ENCODE peak calls at places on chromosomes 11 and 22, in nine cellular contexts. G, N, O, V, P, F, D, K and W are unnamed samples. For H3K36me3, the result is how much of the 10 kb centered on the place peaks cover.

GRCh38 chr11:16356057-16356750 is at the start of gene SOX6:
- DNase-seq in V (peak), N (no peak), F (no peak), O (no peak), G (peak), K (no peak), D (peak), P (peak), W (no peak)

GRCh38 chr22:17114958-17115235 is 6.3 kb downstream of the TMEM121B start:
- DNase-seq in P (no peak), V (no peak), O (no peak), N (no peak), F (no peak), G (no peak), K (no peak), D (no peak), W (no peak)

GRCh38 chr11:57543601-57544000 is 6.2 kb downstream of the SMTNL1 start:
- DNase-seq in K (no peak), F (no peak), G (no peak), D (no peak), O (no peak), P (no peak), V (no peak), N (no peak), W (no peak)

GRCh38 chr11:3006505-3007260 is 14.6 kb upstream of the NAP1L4 start:
- DNase-seq in F (no peak), V (no peak), P (no peak), D (no peak), G (peak), N (peak), K (no peak), O (peak), W (no peak)

GRCh38 chr11:57116654-57117053 is 65.1 kb upstream of the LRRC55 start:
- DNase-seq in K (peak), N (no peak), O (no peak), F (no peak), V (peak), P (no peak), D (peak), G (peak), W (peak)

GRCh38 chr11:36292311-36292722 is 3.1 kb upstream of the COMMD9 start:
- DNase-seq in N (no peak), G (peak), P (no peak), K (no peak), V (no peak), O (no peak), F (no peak), D (peak), W (peak)

GRCh38 chr11:46260161-46260560 is 17.3 kb upstream of the CREB3L1 start:
- DNase-seq in K (no peak), G (no peak), F (no peak), D (no peak), O (no peak), V (no peak), N (no peak), P (no peak), W (no peak)

GRCh38 chr22:17214416-17215043 is 4.7 kb downstream of the ADA2 start:
- DNase-seq in K (no peak), O (no peak), N (no peak), D (no peak), P (no peak), V (no peak), G (no peak), F (no peak), W (no peak)

GRCh38 chr11:33068611-33069340 is 29.4 kb downstream of the TCP11L1 start:
- DNase-seq in K (no peak), O (no peak), F (no peak), D (no peak), N (no peak), G (peak), P (no peak), V (no peak), W (no peak)

GRCh38 chr22:30617819-30618218 is 10.8 kb downstream of the TCN2 start:
- DNase-seq in F (no peak), V (no peak), N (no peak), K (no peak), P (no peak), O (no peak), G (no peak), D (no peak), W (no peak)

GRCh38 chr11:128535468-128536457 is 51.6 kb downstream of the ETS1 start:
- DNase-seq in O (no peak), G (no peak), V (no peak), D (no peak), F (no peak), P (no peak), N (no peak), K (no peak), W (no peak)

GRCh38 chr11:17572791-17573460 is 25.9 kb downstream of the OTOG start:
- DNase-seq in P (no peak), G (no peak), N (no peak), O (no peak), K (no peak), D (no peak), F (no peak), V (no peak), W (no peak)

GRCh38 chr11:30914143-30914762 is 328.1 kb upstream of the MPPED2 start:
- DNase-seq in G (peak), K (peak), F (no peak), V (peak), N (no peak), D (peak), O (no peak), P (peak), W (peak)

GRCh38 chr11:46050065-46050464 is 71.2 kb downstream of the PHF21A start:
- DNase-seq in N (no peak), P (peak), F (no peak), K (no peak), V (peak), G (peak), O (peak), D (peak), W (no peak)

GRCh38 chr11:3880724-3881123 is 25.3 kb downstream of the STIM1 start:
- DNase-seq in F (no peak), P (no peak), K (no peak), G (no peak), D (no peak), V (peak), O (no peak), N (no peak), W (no peak)

GRCh38 chr22:23849009-23850006 is 8.4 kb upstream of the SLC2A11 start:
- DNase-seq in N (peak), V (peak), K (peak), O (peak), G (peak), P (peak), F (peak), D (peak), W (no peak)

GRCh38 chr11:75492181-75492820 is 33.4 kb downstream of the GDPD5 start:
- DNase-seq in V (no peak), F (peak), N (peak), G (peak), K (no peak), P (no peak), D (no peak), O (no peak), W (no peak)

GRCh38 chr11:111851636-111852035 is 19.7 kb downstream of the ALG9 start:
- DNase-seq in V (no peak), G (no peak), N (no peak), O (no peak), P (no peak), F (no peak), K (no peak), D (peak), W (no peak)

GRCh38 chr22:27654536-27655445 is 146.8 kb downstream of the MN1 start:
- DNase-seq in P (no peak), N (no peak), O (no peak), G (peak), K (no peak), D (peak), V (no peak), F (no peak), W (no peak)

GRCh38 chr11:37858398-37858797 is 1260.4 kb upstream of the RAG2 start:
- DNase-seq in D (no peak), V (no peak), N (no peak), O (no peak), F (no peak), P (no peak), K (no peak), G (no peak), W (no peak)

GRCh38 chr11:9072790-9073189 is 18.6 kb downstream of the SCUBE2 start:
- DNase-seq in V (no peak), O (no peak), F (no peak), D (no peak), K (no peak), G (no peak), N (no peak), P (no peak), W (no peak)

GRCh38 chr11:64924910-64925284 is 408 bp downstream of the PPP2R5B start:
- DNase-seq in O (no peak), F (no peak), G (no peak), P (no peak), K (no peak), V (no peak), D (peak), N (no peak), W (no peak)

GRCh38 chr11:2483426-2483825 is 38.6 kb downstream of the KCNQ1 start:
- DNase-seq in K (no peak), F (no peak), N (no peak), O (no peak), D (no peak), P (no peak), V (no peak), G (no peak), W (no peak)

GRCh38 chr22:45529097-45529496 is 26.4 kb downstream of the FBLN1 start:
- DNase-seq in V (no peak), D (no peak), G (no peak), P (no peak), K (no peak), F (no peak), O (no peak), N (no peak), W (no peak)

GRCh38 chr11:120203626-120204025 is 7.2 kb upstream of the OAF start:
- DNase-seq in K (no peak), N (no peak), G (no peak), D (no peak), F (no peak), O (no peak), P (no peak), V (no peak), W (no peak)

GRCh38 chr11:76680517-76681425 is 10.2 kb upstream of the LRRC32 start:
- DNase-seq in D (peak), G (peak), P (peak), N (peak), F (no peak), K (peak), V (peak), O (peak), W (peak)

GRCh38 chr11:116930177-116930576 is 92.8 kb upstream of the APOA1 start:
- DNase-seq in V (peak), O (no peak), P (no peak), N (peak), D (no peak), F (peak), K (no peak), G (peak), W (peak)

GRCh38 chr11:128448487-128448886 is 138.9 kb downstream of the ETS1 start:
- DNase-seq in F (no peak), O (no peak), G (peak), P (no peak), K (no peak), D (no peak), N (peak), V (peak), W (no peak)

GRCh38 chr11:117170210-117170609 is 8.3 kb upstream of the SIDT2 start:
- DNase-seq in P (no peak), G (no peak), F (no peak), O (no peak), V (no peak), D (no peak), K (no peak), N (no peak), W (no peak)

GRCh38 chr11:128476729-128477128 is 110.6 kb downstream of the ETS1 start:
- DNase-seq in V (peak), G (peak), N (peak), O (peak), K (no peak), D (no peak), F (peak), P (no peak), W (no peak)

GRCh38 chr22:23565942-23566715 is 14.0 kb downstream of the IGLL1 start:
- DNase-seq in V (no peak), F (no peak), G (peak), N (no peak), P (no peak), O (no peak), D (peak), K (no peak), W (no peak)

DNA sequence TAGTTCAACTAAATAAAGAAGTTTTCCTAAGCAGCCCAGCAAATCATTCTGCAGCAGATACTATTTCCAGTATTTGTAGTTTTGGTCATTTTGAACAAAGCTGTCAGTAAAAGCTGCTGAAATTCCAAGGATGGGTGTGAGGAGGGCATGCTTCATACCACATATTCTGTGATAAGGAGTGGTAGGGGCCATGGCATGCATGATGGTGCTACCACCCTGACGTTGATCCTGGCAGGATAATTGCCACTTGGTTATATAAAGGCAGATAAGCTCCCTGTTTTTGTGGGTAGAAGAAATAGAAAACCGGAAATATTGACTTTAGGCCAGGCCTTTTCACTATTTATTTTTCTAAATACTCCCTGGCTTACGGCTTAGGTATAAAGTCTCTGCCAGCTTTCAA is 33.1 kb upstream of the L3MBTL2 start:
- DNase-seq in K (no peak), O (no peak), G (no peak), F (no peak), P (no peak), V (no peak), D (no peak), N (no peak), W (no peak)
- H3K36me3 ChIP-seq in K (half or more), O (under half), G (under half), F (half or more), P (under half), V (half or more), D (under half), N (half or more), W (under half)

GRCh38 chr11:93718057-93718563 is 23.2 kb downstream of the TAF1D start:
- DNase-seq in K (no peak), P (no peak), G (peak), D (no peak), V (no peak), N (no peak), O (no peak), F (no peak), W (no peak)
- H3K36me3 ChIP-seq in K (under half), P (under half), G (under half), D (under half), V (under half), N (under half), O (under half), F (under half), W (under half)

GRCh38 chr22:43994416-43994815 is 29.7 kb upstream of the PARVB start:
- DNase-seq in V (no peak), N (no peak), K (no peak), G (no peak), P (no peak), D (no peak), O (no peak), F (no peak), W (no peak)

GRCh38 chr22:43991316-43992020 is 32.6 kb upstream of the PARVB start:
- DNase-seq in N (no peak), G (no peak), V (no peak), O (no peak), D (no peak), F (no peak), P (no peak), K (no peak), W (no peak)

GRCh38 chr22:43994006-43994405 is 30.1 kb upstream of the PARVB start:
- DNase-seq in G (no peak), N (no peak), P (no peak), V (no peak), O (no peak), K (no peak), D (no peak), F (no peak), W (no peak)

GRCh38 chr22:43992331-43992821 is 31.7 kb upstream of the PARVB start:
- DNase-seq in N (no peak), G (no peak), V (peak), P (no peak), K (no peak), D (no peak), F (no peak), O (no peak), W (no peak)

GRCh38 chr22:43993072-43993760 is 30.9 kb upstream of the PARVB start:
- DNase-seq in K (peak), N (peak), F (peak), D (peak), P (peak), V (peak), O (peak), G (peak), W (peak)
- H3K36me3 ChIP-seq in K (half or more), N (under half), F (under half), D (under half), P (under half), V (half or more), O (under half), G (under half), W (under half)

GRCh38 chr11:13366266-13367026 is 88.9 kb downstream of the BMAL1 start:
- DNase-seq in K (no peak), N (no peak), G (no peak), O (no peak), V (no peak), F (no peak), D (no peak), P (no peak), W (no peak)

GRCh38 chr11:13358871-13359270 is 81.3 kb downstream of the BMAL1 start:
- DNase-seq in O (no peak), F (no peak), P (no peak), V (peak), K (no peak), D (no peak), G (no peak), N (no peak), W (no peak)

GRCh38 chr11:13364388-13364787 is 86.8 kb downstream of the BMAL1 start:
- DNase-seq in G (peak), O (no peak), D (no peak), F (no peak), V (peak), P (no peak), K (no peak), N (no peak), W (no peak)

GRCh38 chr11:13367115-13367514 is 89.5 kb downstream of the BMAL1 start:
- DNase-seq in P (no peak), F (no peak), G (no peak), D (no peak), O (no peak), K (no peak), N (no peak), V (no peak), W (no peak)

DNA sequence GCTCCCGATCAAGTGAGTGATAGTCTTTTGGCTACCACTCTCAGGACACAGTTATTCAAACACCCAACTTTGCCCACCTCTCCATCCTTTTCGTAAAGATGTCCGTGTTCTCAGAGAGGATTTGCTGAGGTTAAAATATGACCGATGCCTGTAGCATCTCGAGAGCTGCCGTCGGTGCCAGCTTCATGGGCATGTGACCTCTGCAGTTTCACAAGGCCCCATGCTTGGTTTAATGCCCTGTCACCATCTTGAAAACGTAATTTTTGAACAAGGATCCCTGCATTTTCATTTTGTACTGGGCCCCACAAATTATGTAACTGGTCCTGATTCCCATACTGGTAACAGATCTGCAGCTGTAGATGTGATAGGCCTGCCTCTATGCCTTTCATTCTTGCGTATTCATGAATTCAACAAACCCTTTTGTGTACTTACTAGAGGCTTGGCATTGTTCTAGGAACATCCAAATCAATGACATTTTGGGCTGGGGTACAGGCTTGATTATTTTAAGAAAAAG is 85.1 kb downstream of the BMAL1 start:
- DNase-seq in P (no peak), F (no peak), V (no peak), K (no peak), G (no peak), O (no peak), N (no peak), D (no peak), W (no peak)
- H3K36me3 ChIP-seq in P (under half), F (half or more), V (under half), K (half or more), G (under half), O (under half), N (half or more), D (under half), W (under half)

DNA sequence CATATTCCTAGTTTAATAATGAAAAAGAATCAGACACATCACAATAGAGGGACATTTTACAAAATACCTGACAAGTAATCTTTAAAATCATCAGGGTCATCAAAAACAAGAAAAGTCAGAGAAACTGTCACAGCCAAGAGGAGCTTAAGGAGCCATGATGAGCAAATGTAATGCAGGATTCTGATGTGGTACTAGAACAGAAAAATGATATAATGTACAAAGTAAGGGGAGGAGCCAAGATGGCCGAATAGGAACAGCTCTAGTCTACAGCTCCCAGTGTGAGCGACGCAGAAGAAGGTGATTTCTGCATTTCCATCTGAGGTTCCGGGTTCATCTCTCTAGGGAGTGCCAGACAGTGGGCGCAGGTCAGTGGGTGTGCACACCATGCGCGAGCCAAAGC is 198.0 kb upstream of the FAT3 start:
- DNase-seq in V (no peak), D (no peak), G (no peak), N (no peak), P (no peak), K (no peak), O (no peak), F (no peak), W (no peak)
- H3K36me3 ChIP-seq in V (under half), D (under half), G (under half), N (under half), P (under half), K (under half), O (under half), F (under half), W (under half)

GRCh38 chr11:70415176-70415575 is 16.8 kb downstream of the CTTN start:
- DNase-seq in F (no peak), P (no peak), N (no peak), G (peak), V (peak), D (no peak), O (no peak), K (no peak), W (no peak)
- H3K36me3 ChIP-seq in F (under half), P (under half), N (under half), G (under half), V (half or more), D (under half), O (under half), K (half or more), W (half or more)

GRCh38 chr22:37253164-37253660 is 9.1 kb upstream of the RAC2 start:
- DNase-seq in F (no peak), V (no peak), O (no peak), G (no peak), P (no peak), K (no peak), D (no peak), N (no peak), W (no peak)

GRCh38 chr22:37245740-37246139 is 1.7 kb upstream of the RAC2 start:
- DNase-seq in P (no peak), V (no peak), K (no peak), G (no peak), N (no peak), O (no peak), D (no peak), F (no peak), W (no peak)

GRCh38 chr22:37248251-37248650 is 4.2 kb upstream of the RAC2 start:
- DNase-seq in F (no peak), D (no peak), O (no peak), G (no peak), K (no peak), P (no peak), V (no peak), N (no peak), W (no peak)

GRCh38 chr22:37254206-37254866 is 10.3 kb upstream of the RAC2 start:
- DNase-seq in D (no peak), F (no peak), O (no peak), N (no peak), P (no peak), K (no peak), V (peak), G (no peak), W (no peak)

GRCh38 chr22:37249946-37250345 is 5.9 kb upstream of the RAC2 start:
- DNase-seq in K (no peak), G (peak), O (no peak), P (no peak), D (no peak), F (no peak), V (no peak), N (no peak), W (no peak)
- H3K36me3 ChIP-seq in K (under half), G (under half), O (under half), P (under half), D (under half), F (under half), V (under half), N (under half), W (under half)